ENCODE peak calls at places on chromosomes 3 and 15, in six cellular contexts. One of them, this sample, is unnamed. For H3K4me1, the result is how much of the 10 kb centered on the place peaks cover.

GRCh38 chr3:13015286-13016082 is 57.7 kb downstream of the IQSEC1 start:
- DNase-seq in neuronal stem cell: no peak
- DNase-seq in sigmoid colon: peak
- DNase-seq in uterus: no peak
- DNase-seq in CD4-positive, CD25-positive, alpha-beta regulatory T cell: peak
- DNase-seq in H1: no peak
- DNase-seq in this sample: no peak

GRCh38 chr3:141959921-141960554 is 83.6 kb downstream of the ATP1B3 start:
- DNase-seq in neuronal stem cell: no peak
- DNase-seq in sigmoid colon: no peak
- DNase-seq in uterus: no peak
- DNase-seq in CD4-positive, CD25-positive, alpha-beta regulatory T cell: no peak
- DNase-seq in H1: no peak
- DNase-seq in this sample: no peak

GRCh38 chr3:44321335-44321734 is 17.2 kb upstream of the TCAIM start:
- DNase-seq in neuronal stem cell: no peak
- DNase-seq in sigmoid colon: no peak
- DNase-seq in uterus: no peak
- DNase-seq in CD4-positive, CD25-positive, alpha-beta regulatory T cell: no peak
- DNase-seq in H1: no peak
- DNase-seq in this sample: no peak

GRCh38 chr3:134802428-134803050 is 7.5 kb downstream of the EPHB1 start:
- DNase-seq in neuronal stem cell: no peak
- DNase-seq in sigmoid colon: no peak
- DNase-seq in uterus: no peak
- DNase-seq in CD4-positive, CD25-positive, alpha-beta regulatory T cell: no peak
- DNase-seq in H1: peak
- DNase-seq in this sample: no peak

GRCh38 chr3:161296814-161297213 is 74.5 kb downstream of the SPTSSB start:
- DNase-seq in neuronal stem cell: no peak
- DNase-seq in sigmoid colon: no peak
- DNase-seq in uterus: no peak
- DNase-seq in CD4-positive, CD25-positive, alpha-beta regulatory T cell: no peak
- DNase-seq in H1: no peak
- DNase-seq in this sample: no peak

GRCh38 chr15:68305420-68305871 is 27.9 kb downstream of the FEM1B start:
- DNase-seq in neuronal stem cell: no peak
- DNase-seq in sigmoid colon: no peak
- DNase-seq in uterus: peak
- DNase-seq in CD4-positive, CD25-positive, alpha-beta regulatory T cell: no peak
- DNase-seq in H1: peak
- DNase-seq in this sample: no peak

GRCh38 chr15:42097018-42097417 is 2.7 kb upstream of the PLA2G4D start:
- DNase-seq in neuronal stem cell: no peak
- DNase-seq in sigmoid colon: no peak
- DNase-seq in uterus: no peak
- DNase-seq in CD4-positive, CD25-positive, alpha-beta regulatory T cell: no peak
- DNase-seq in H1: no peak
- DNase-seq in this sample: no peak

GRCh38 chr15:68404056-68404798 is 27.7 kb downstream of the ITGA11 start:
- DNase-seq in neuronal stem cell: no peak
- DNase-seq in sigmoid colon: peak
- DNase-seq in uterus: peak
- DNase-seq in CD4-positive, CD25-positive, alpha-beta regulatory T cell: no peak
- DNase-seq in H1: peak
- DNase-seq in this sample: no peak

GRCh38 chr3:166205158-166205557 is 367.9 kb upstream of the BCHE start:
- DNase-seq in neuronal stem cell: no peak
- DNase-seq in sigmoid colon: no peak
- DNase-seq in uterus: no peak
- DNase-seq in CD4-positive, CD25-positive, alpha-beta regulatory T cell: no peak
- DNase-seq in H1: no peak
- DNase-seq in this sample: no peak

GRCh38 chr15:32669870-32670623 is 28.5 kb downstream of the SCG5 start:
- DNase-seq in neuronal stem cell: no peak
- DNase-seq in sigmoid colon: peak
- DNase-seq in uterus: no peak
- DNase-seq in CD4-positive, CD25-positive, alpha-beta regulatory T cell: no peak
- DNase-seq in H1: no peak
- DNase-seq in this sample: peak
- H3K27ac ChIP-seq in neuronal stem cell: no peak
- H3K27ac ChIP-seq in sigmoid colon: no peak
- H3K27ac ChIP-seq in uterus: no peak
- H3K27ac ChIP-seq in CD4-positive, CD25-positive, alpha-beta regulatory T cell: no peak
- H3K27ac ChIP-seq in H1: no peak
- H3K27ac ChIP-seq in this sample: peak

GRCh38 chr15:58582150-58582549 is 150.4 kb downstream of the LIPC start:
- DNase-seq in neuronal stem cell: no peak
- DNase-seq in sigmoid colon: no peak
- DNase-seq in uterus: no peak
- DNase-seq in CD4-positive, CD25-positive, alpha-beta regulatory T cell: no peak
- DNase-seq in H1: no peak
- DNase-seq in this sample: no peak

GRCh38 chr15:58587481-58587880 is 155.7 kb downstream of the LIPC start:
- DNase-seq in neuronal stem cell: no peak
- DNase-seq in sigmoid colon: no peak
- DNase-seq in uterus: no peak
- DNase-seq in CD4-positive, CD25-positive, alpha-beta regulatory T cell: no peak
- DNase-seq in H1: no peak
- DNase-seq in this sample: no peak

GRCh38 chr15:58585668-58586461 is 154.1 kb downstream of the LIPC start:
- DNase-seq in neuronal stem cell: no peak
- DNase-seq in sigmoid colon: no peak
- DNase-seq in uterus: no peak
- DNase-seq in CD4-positive, CD25-positive, alpha-beta regulatory T cell: no peak
- DNase-seq in H1: no peak
- DNase-seq in this sample: no peak

GRCh38 chr15:58583171-58583908 is 151.5 kb downstream of the LIPC start:
- DNase-seq in neuronal stem cell: no peak
- DNase-seq in sigmoid colon: no peak
- DNase-seq in uterus: no peak
- DNase-seq in CD4-positive, CD25-positive, alpha-beta regulatory T cell: no peak
- DNase-seq in H1: no peak
- DNase-seq in this sample: no peak

DNA sequence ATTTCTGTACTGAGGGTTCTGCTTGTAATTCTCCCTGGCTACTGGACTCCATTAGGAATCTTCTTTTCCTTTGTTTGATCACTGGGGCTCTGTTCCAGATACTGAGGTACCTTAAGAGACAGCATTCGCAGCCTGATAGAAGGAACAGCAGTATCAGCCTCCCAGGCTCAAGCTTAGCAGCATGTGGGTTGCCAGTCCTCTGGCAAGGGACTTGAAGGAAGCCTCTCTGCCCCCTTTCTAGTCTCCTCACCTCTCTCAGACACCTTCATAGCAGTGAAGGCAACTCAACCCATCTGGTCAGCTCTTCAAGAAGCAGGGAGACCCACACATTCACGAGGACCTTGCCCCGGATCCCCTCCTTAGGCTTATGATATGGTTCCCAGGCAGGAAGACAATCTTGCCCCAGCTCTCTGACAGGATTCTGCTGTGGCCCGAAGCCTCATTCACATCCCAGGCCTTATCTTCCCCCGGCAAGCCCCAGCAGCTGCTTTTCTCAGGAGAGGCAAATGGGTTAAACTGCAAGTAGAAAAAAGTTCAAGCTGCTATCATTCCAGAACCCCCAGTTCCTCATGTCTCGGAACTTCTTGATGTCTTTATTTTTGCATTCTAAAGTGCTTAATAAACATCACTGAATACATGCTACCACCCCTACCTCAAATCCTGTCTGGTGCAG is 153.1 kb downstream of the LIPC start:
- DNase-seq in neuronal stem cell: no peak
- DNase-seq in sigmoid colon: no peak
- DNase-seq in uterus: no peak
- DNase-seq in CD4-positive, CD25-positive, alpha-beta regulatory T cell: no peak
- DNase-seq in H1: no peak
- DNase-seq in this sample: no peak
- H3K4me1 ChIP-seq in neuronal stem cell: under half
- H3K4me1 ChIP-seq in sigmoid colon: under half
- H3K4me1 ChIP-seq in uterus: under half
- H3K4me1 ChIP-seq in CD4-positive, CD25-positive, alpha-beta regulatory T cell: under half
- H3K4me1 ChIP-seq in H1: under half
- H3K4me1 ChIP-seq in this sample: under half

DNA sequence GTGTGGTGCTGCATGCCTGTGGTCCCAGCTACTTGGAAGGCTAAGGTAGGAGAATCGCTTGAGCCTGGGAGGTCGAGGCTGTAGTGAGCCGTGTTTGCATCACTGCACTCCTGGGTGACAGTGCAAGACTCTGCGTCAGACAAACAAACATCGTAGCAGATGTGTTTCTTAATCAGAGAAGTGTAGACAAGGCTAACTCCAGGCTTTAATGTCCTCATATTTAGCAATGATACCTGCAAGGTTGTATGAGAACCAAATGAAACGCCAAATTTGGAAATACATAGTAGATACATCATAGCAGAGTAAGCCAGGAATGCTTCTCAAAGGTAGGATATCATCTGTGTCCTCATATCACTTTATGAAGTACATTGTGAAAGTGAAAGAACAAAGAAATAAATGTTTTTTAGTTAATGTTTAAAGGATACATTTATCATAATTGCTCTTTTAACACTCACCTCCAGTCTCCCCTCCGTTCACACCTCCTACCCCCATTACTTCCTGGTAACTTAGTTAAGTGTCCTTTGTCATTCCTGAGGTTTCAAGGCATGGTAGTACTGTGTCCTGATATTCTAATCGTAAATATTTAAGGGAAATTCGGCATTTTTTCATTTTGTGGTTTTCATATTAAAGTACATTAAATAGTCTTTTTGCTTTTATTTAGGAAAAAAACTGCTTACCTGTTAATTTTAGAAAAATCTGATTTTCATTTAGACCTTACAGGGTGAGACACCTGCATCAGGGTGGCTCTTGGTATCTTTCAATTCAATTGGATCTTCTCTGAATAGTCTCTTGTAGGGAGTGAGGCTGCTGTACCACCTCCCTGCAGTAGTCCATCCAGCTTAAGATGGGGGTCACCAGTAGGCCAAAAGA is 96.1 kb downstream of the OPA1 start:
- DNase-seq in neuronal stem cell: no peak
- DNase-seq in sigmoid colon: no peak
- DNase-seq in uterus: no peak
- DNase-seq in CD4-positive, CD25-positive, alpha-beta regulatory T cell: no peak
- DNase-seq in H1: no peak
- DNase-seq in this sample: no peak
- H3K27ac ChIP-seq in neuronal stem cell: no peak
- H3K27ac ChIP-seq in sigmoid colon: no peak
- H3K27ac ChIP-seq in uterus: no peak
- H3K27ac ChIP-seq in CD4-positive, CD25-positive, alpha-beta regulatory T cell: no peak
- H3K27ac ChIP-seq in H1: no peak
- H3K27ac ChIP-seq in this sample: no peak

GRCh38 chr15:38862104-38862503 is 297.5 kb upstream of the RASGRP1 start:
- DNase-seq in neuronal stem cell: no peak
- DNase-seq in sigmoid colon: no peak
- DNase-seq in uterus: no peak
- DNase-seq in CD4-positive, CD25-positive, alpha-beta regulatory T cell: no peak
- DNase-seq in H1: no peak
- DNase-seq in this sample: no peak

GRCh38 chr15:38861108-38861507 is 296.5 kb upstream of the RASGRP1 start:
- DNase-seq in neuronal stem cell: no peak
- DNase-seq in sigmoid colon: no peak
- DNase-seq in uterus: no peak
- DNase-seq in CD4-positive, CD25-positive, alpha-beta regulatory T cell: no peak
- DNase-seq in H1: no peak
- DNase-seq in this sample: no peak

GRCh38 chr15:38863381-38863780 is 298.8 kb upstream of the RASGRP1 start:
- DNase-seq in neuronal stem cell: no peak
- DNase-seq in sigmoid colon: no peak
- DNase-seq in uterus: no peak
- DNase-seq in CD4-positive, CD25-positive, alpha-beta regulatory T cell: no peak
- DNase-seq in H1: no peak
- DNase-seq in this sample: no peak

GRCh38 chr15:38864827-38865604 is 300.4 kb upstream of the RASGRP1 start:
- DNase-seq in neuronal stem cell: no peak
- DNase-seq in sigmoid colon: peak
- DNase-seq in uterus: peak
- DNase-seq in CD4-positive, CD25-positive, alpha-beta regulatory T cell: no peak
- DNase-seq in H1: no peak
- DNase-seq in this sample: peak

GRCh38 chr15:38864122-38864521 is 299.5 kb upstream of the RASGRP1 start:
- DNase-seq in neuronal stem cell: no peak
- DNase-seq in sigmoid colon: no peak
- DNase-seq in uterus: no peak
- DNase-seq in CD4-positive, CD25-positive, alpha-beta regulatory T cell: no peak
- DNase-seq in H1: no peak
- DNase-seq in this sample: no peak
- H3K4me1 ChIP-seq in neuronal stem cell: under half
- H3K4me1 ChIP-seq in sigmoid colon: under half
- H3K4me1 ChIP-seq in uterus: under half
- H3K4me1 ChIP-seq in CD4-positive, CD25-positive, alpha-beta regulatory T cell: under half
- H3K4me1 ChIP-seq in H1: under half
- H3K4me1 ChIP-seq in this sample: under half

This sample was measured in tibial nerve.